ENCODE peak calls at places on chromosomes 3 and 15, in five cellular contexts. L is mesenchymal stem cell, F is H1, V is neuronal stem cell, U is trophoblast cell. K is an unnamed sample.

GRCh38 chr3:46663611-46664135 is 29.8 kb downstream of the ALS2CL start:
- DNase-seq in L (peak), F (peak), V (no peak), U (peak), K (peak)

GRCh38 chr3:154971771-154972326 is 108.3 kb upstream of the MME start:
- DNase-seq in L (no peak), F (no peak), V (no peak), U (no peak), K (no peak)

GRCh38 chr3:9552252-9552999 is 1.2 kb downstream of the LHFPL4 start:
- DNase-seq in L (peak), F (peak), V (peak), U (peak), K (peak)

GRCh38 chr3:102354818-102355515 is 79.8 kb upstream of the ZPLD1 start:
- DNase-seq in L (peak), F (no peak), V (no peak), U (peak), K (no peak)

GRCh38 chr3:178492496-178492895 is 43.7 kb upstream of the KCNMB2 start:
- DNase-seq in L (no peak), F (no peak), V (no peak), U (no peak), K (no peak)

GRCh38 chr15:68818088-68818670 is 2.5 kb downstream of the ANP32A start:
- DNase-seq in L (peak), F (peak), V (peak), U (peak), K (peak)

GRCh38 chr15:55031732-55032131 is 165.0 kb downstream of the RSL24D1 start:
- DNase-seq in L (no peak), F (no peak), V (no peak), U (no peak), K (no peak)

GRCh38 chr15:59838900-59839299 is 149.8 kb upstream of the BNIP2 start:
- DNase-seq in L (no peak), F (no peak), V (no peak), U (no peak), K (no peak)

GRCh38 chr3:10233988-10234387 is 14.3 kb upstream of the TATDN2 start:
- DNase-seq in L (no peak), F (no peak), V (no peak), U (no peak), K (no peak)

GRCh38 chr3:189355115-189355480 is 183.3 kb downstream of the TPRG1 start:
- DNase-seq in L (no peak), F (no peak), V (no peak), U (no peak), K (no peak)
- H2AFZ ChIP-seq in L (no peak), F (peak), V (no peak), U (no peak), K (no peak)

GRCh38 chr3:49388416-49388815 is 23.4 kb downstream of the RHOA start:
- DNase-seq in L (peak), F (no peak), V (no peak), U (no peak), K (no peak)
- H2BK12ac ChIP-seq in L (no peak), F (no peak), V (no peak), U (no peak), K (no peak)

GRCh38 chr3:188624828-188625227 is 470.9 kb downstream of the LPP start:
- DNase-seq in L (no peak), F (no peak), V (no peak), U (no peak), K (no peak)
- H2BK120ac ChIP-seq in L (no peak), F (no peak), V (no peak), U (no peak), K (no peak)

GRCh38 chr3:134374791-134375541 is 719 bp upstream of the AMOTL2 start:
- DNase-seq in L (peak), F (peak), V (no peak), U (peak), K (peak)
- H2AFZ ChIP-seq in L (peak), F (peak), V (peak), U (peak), K (no peak)

GRCh38 chr15:73258271-73259108 is 110.3 kb downstream of the HCN4 start:
- DNase-seq in L (no peak), F (no peak), V (no peak), U (no peak), K (no peak)

GRCh38 chr15:73249499-73249898 is 119.3 kb downstream of the HCN4 start:
- DNase-seq in L (peak), F (no peak), V (no peak), U (no peak), K (no peak)

GRCh38 chr15:73254598-73254997 is 114.2 kb downstream of the HCN4 start:
- DNase-seq in L (no peak), F (no peak), V (no peak), U (no peak), K (no peak)
- H2BK12ac ChIP-seq in L (no peak), F (no peak), V (no peak), U (no peak), K (no peak)

DNA sequence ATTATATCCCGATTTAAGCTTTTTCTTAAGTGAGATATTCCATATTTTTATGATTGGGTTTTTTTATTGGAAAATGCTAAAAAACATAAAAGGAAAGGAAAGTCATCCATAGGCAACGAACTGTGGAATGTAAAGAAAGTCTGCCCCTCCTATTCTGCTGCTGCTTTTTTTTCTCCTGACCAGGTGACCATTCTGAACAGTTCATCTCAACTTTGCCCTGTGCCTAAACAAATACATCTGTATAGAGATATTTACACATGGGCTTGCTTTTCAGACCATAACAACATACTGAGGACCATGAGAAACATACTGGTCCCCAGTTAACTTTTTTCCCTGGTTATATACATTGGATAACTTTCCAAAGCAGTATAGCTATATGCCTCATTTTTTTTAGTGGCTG is 18.9 kb upstream of the MLF1 start:
- DNase-seq in L (no peak), F (no peak), V (no peak), U (no peak), K (no peak)
- H2BK120ac ChIP-seq in L (no peak), F (no peak), V (no peak), U (no peak), K (no peak)